ENCODE peak calls at places on chromosomes 1 and 21, in ten cellular contexts. R is fibroblast of pulmonary artery, X is coronary artery, H is breast epithelium, D is nephron progenitor cell, O is IMR-90, S is right lobe of liver, B is HL-60, K is HFF-Myc, G is colonic mucosa. V is an unnamed sample.

GRCh38 chr1:20047058-20047457 is 22.9 kb upstream of the PLA2G5 start:
- DNase-seq in D (no peak), B (no peak), O (no peak), G (no peak), R (no peak), X (no peak), S (no peak), H (no peak), K (no peak), V (no peak)

GRCh38 chr1:214583824-214584554 is 19.0 kb upstream of the CENPF start:
- DNase-seq in G (no peak), H (no peak), O (no peak), K (no peak), D (no peak), X (no peak), B (no peak), R (no peak), S (no peak), V (no peak)

GRCh38 chr21:39208624-39209333 is 25.5 kb upstream of the PSMG1 start:
- DNase-seq in K (no peak), D (no peak), B (peak; percentile 20), H (no peak), X (no peak), G (peak; percentile 62), S (no peak), O (peak; percentile 21), R (peak; percentile 52), V (no peak)

GRCh38 chr1:190043655-190044054 is 434.0 kb downstream of the BRINP3 start:
- DNase-seq in G (no peak), K (no peak), X (no peak), D (no peak), B (no peak), S (no peak), H (no peak), O (no peak), R (no peak), V (no peak)

GRCh38 chr1:41631971-41632370 is 147.5 kb upstream of the EDN2 start:
- DNase-seq in G (no peak), O (peak; percentile 80), H (no peak), D (no peak), K (no peak), S (no peak), X (no peak), B (no peak), R (no peak), V (no peak)

GRCh38 chr21:25859264-25859931 is 124.6 kb downstream of the GABPA start:
- DNase-seq in K (no peak), B (no peak), O (peak; percentile 84), S (no peak), H (no peak), X (no peak), R (no peak), D (no peak), G (no peak), V (no peak)

GRCh38 chr1:63575340-63575826 is 17.8 kb upstream of the PGM1 start:
- DNase-seq in B (no peak), K (no peak), S (no peak), R (peak; percentile 53), O (peak; percentile 16), X (no peak), G (no peak), D (no peak), H (no peak), V (no peak)

GRCh38 chr1:85467036-85467435 is 2.1 kb upstream of the DDAH1 start:
- DNase-seq in B (no peak), H (no peak), G (no peak), K (no peak), X (no peak), D (no peak), O (no peak), R (no peak), S (no peak), V (no peak)

GRCh38 chr1:67724928-67725560 is 40.0 kb downstream of the GADD45A start:
- DNase-seq in D (no peak), K (peak; percentile 89), X (no peak), G (no peak), B (no peak), O (peak; percentile 85), R (peak; percentile 95), S (peak; percentile 39), H (peak; percentile 89), V (no peak)

GRCh38 chr1:184362876-184363275 is 24.0 kb upstream of the C1orf21 start:
- DNase-seq in B (no peak), K (no peak), S (no peak), H (no peak), G (no peak), D (no peak), O (peak; percentile 38), R (peak; percentile 81), X (no peak), V (no peak)

GRCh38 chr1:52348704-52349301 is 17.2 kb downstream of the CC2D1B start:
- DNase-seq in B (peak; percentile 48), S (no peak), G (no peak), X (no peak), K (no peak), O (peak; percentile 44), D (peak; percentile 28), R (peak; percentile 44), H (peak; percentile 43), V (peak; percentile 68)
- TF ChIP-seq CTCF in B (no peak), S (no peak), G (no peak), X (no peak), K (peak; percentile 45), O (peak; percentile 45), D (peak; percentile 19), R (peak; percentile 26), H (no peak), V (no peak)

GRCh38 chr21:43797925-43798715 is 8.7 kb downstream of the RRP1 start:
- DNase-seq in K (no peak), X (no peak), R (no peak), O (no peak), S (no peak), G (no peak), B (no peak), H (no peak), D (no peak), V (no peak)
- TF ChIP-seq CTCF in K (no peak), X (no peak), R (no peak), O (no peak), S (no peak), G (no peak), B (no peak), H (no peak), D (no peak), V (no peak)

GRCh38 chr1:84436907-84437667 is 38.8 kb downstream of the DNASE2B start:
- DNase-seq in R (no peak), K (no peak), X (no peak), D (no peak), G (no peak), B (peak; percentile 39), H (no peak), S (no peak), O (no peak), V (no peak)

DNA sequence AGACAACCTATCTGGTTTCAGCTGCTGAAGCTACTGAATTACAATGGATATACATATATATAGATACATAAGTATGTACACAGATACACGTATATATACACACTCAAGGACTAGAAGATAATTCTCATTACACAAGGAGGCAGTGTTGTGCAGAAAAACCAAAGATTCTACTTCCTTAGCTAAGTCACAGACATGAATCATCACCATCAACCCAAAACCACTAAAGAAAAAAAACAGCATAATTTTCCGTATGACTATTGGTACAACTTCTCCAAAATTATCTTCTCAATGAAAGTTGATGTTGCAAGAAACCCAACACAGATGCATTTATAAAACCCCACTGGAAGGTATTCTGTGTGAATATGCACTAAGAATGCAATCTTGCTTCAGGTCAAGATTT is 36.8 kb upstream of the RPF1 start:
- DNase-seq in D (no peak), B (peak; percentile 76), R (peak; percentile 94), O (peak; percentile 94), K (peak; percentile 77), H (no peak), X (no peak), S (no peak), G (no peak), V (no peak)
- TF ChIP-seq CTCF in D (no peak), B (peak; percentile 41), R (peak; percentile 56), O (peak; percentile 82), K (peak; percentile 45), H (peak; percentile 50), X (peak; percentile 23), S (peak; percentile 59), G (peak; percentile 39), V (no peak)

GRCh38 chr1:35753626-35754260 is 16.0 kb downstream of the CLSPN start:
- DNase-seq in X (no peak), H (no peak), O (no peak), B (no peak), S (no peak), D (no peak), K (no peak), R (no peak), G (no peak), V (no peak)
- TF ChIP-seq CTCF in X (no peak), H (no peak), O (no peak), B (no peak), S (no peak), D (no peak), K (no peak), R (no peak), G (no peak), V (no peak)

GRCh38 chr1:242004751-242005495 is 6.0 kb upstream of the MAP1LC3C start:
- DNase-seq in K (no peak), B (no peak), O (no peak), H (no peak), D (no peak), X (no peak), R (no peak), S (no peak), G (no peak), V (no peak)

GRCh38 chr1:241998412-241998921 is 431 bp downstream of the MAP1LC3C start:
- DNase-seq in R (peak; percentile 71), H (no peak), G (peak; percentile 88), O (peak; percentile 73), K (no peak), S (peak; percentile 62), B (peak; percentile 46), X (peak; percentile 78), D (peak; percentile 70), V (peak; percentile 69)

GRCh38 chr1:242002528-242002927 is 3.6 kb upstream of the MAP1LC3C start:
- DNase-seq in S (no peak), B (no peak), D (no peak), K (no peak), O (no peak), G (no peak), R (no peak), X (no peak), H (no peak), V (no peak)

GRCh38 chr1:241998950-241999495 is at the start of gene MAP1LC3C:
- DNase-seq in S (no peak), O (no peak), G (no peak), H (no peak), D (no peak), K (no peak), B (no peak), X (no peak), R (no peak), V (peak; percentile 32)

DNA sequence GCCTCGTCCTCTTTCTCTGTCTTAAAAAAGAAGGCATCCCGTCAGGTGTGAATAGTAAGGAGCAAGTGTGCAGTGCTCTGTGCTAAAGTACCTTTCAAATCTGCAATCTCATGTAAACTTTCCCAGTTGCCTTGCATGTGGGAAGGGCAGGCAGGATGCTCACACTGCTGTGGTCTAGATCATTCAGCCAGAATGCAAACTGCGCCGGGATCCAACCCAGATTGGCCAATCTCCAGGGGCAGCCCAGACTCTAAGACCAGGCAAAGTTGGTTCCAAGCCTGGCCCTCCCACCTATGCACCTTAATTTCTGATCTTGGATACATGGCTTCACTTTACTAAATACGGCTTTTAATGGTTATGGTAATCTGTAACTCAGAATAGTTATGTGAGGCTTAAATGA is 3.2 kb upstream of the MAP1LC3C start:
- DNase-seq in R (no peak), K (no peak), D (no peak), H (no peak), O (no peak), S (no peak), X (no peak), B (no peak), G (no peak), V (no peak)
- TF ChIP-seq CTCF in R (no peak), K (no peak), D (no peak), H (no peak), O (no peak), S (no peak), X (no peak), B (no peak), G (no peak), V (no peak)

V was measured in glutamatergic neuron.